ENCODE peak calls at places on chromosomes 2 and 18, in five cellular contexts. One of them, this sample, is unnamed.

GRCh38 chr18:28725876-28726275 is 548.9 kb upstream of the CDH2 start:
- DNase-seq in brain microvascular endothelial cell: no peak
- DNase-seq in AG09319: no peak
- DNase-seq in stomach: no peak
- DNase-seq in AG04450: no peak
- DNase-seq in this sample: peak

GRCh38 chr2:54341656-54342055 is 85.6 kb upstream of the TSPYL6 start:
- DNase-seq in brain microvascular endothelial cell: no peak
- DNase-seq in AG09319: no peak
- DNase-seq in stomach: no peak
- DNase-seq in AG04450: no peak
- DNase-seq in this sample: no peak

GRCh38 chr2:108927936-108928659 is 60.9 kb downstream of the EDAR start:
- DNase-seq in brain microvascular endothelial cell: peak
- DNase-seq in AG09319: peak
- DNase-seq in stomach: peak
- DNase-seq in AG04450: peak
- DNase-seq in this sample: peak

GRCh38 chr2:177692828-177693269 is 300.3 kb downstream of the AGPS start:
- DNase-seq in brain microvascular endothelial cell: no peak
- DNase-seq in AG09319: no peak
- DNase-seq in stomach: no peak
- DNase-seq in AG04450: no peak
- DNase-seq in this sample: no peak

GRCh38 chr2:39608212-39608575 is 57.5 kb upstream of the TMEM178A start:
- DNase-seq in brain microvascular endothelial cell: no peak
- DNase-seq in AG09319: no peak
- DNase-seq in stomach: no peak
- DNase-seq in AG04450: no peak
- DNase-seq in this sample: peak

GRCh38 chr2:201551901-201552300 is 91.4 kb downstream of the TMEM237 start:
- DNase-seq in brain microvascular endothelial cell: no peak
- DNase-seq in AG09319: no peak
- DNase-seq in stomach: no peak
- DNase-seq in AG04450: no peak
- DNase-seq in this sample: no peak

GRCh38 chr2:19886261-19886660 is 15.5 kb downstream of the TTC32 start:
- DNase-seq in brain microvascular endothelial cell: no peak
- DNase-seq in AG09319: no peak
- DNase-seq in stomach: no peak
- DNase-seq in AG04450: no peak
- DNase-seq in this sample: no peak

GRCh38 chr18:57437782-57438668 is 2.9 kb downstream of the ONECUT2 start:
- DNase-seq in brain microvascular endothelial cell: peak
- DNase-seq in AG09319: no peak
- DNase-seq in stomach: no peak
- DNase-seq in AG04450: no peak
- DNase-seq in this sample: no peak

GRCh38 chr2:208607694-208608093 is 201.1 kb downstream of the PTH2R start:
- DNase-seq in brain microvascular endothelial cell: no peak
- DNase-seq in AG09319: no peak
- DNase-seq in stomach: no peak
- DNase-seq in AG04450: no peak
- DNase-seq in this sample: no peak

GRCh38 chr2:21131861-21132260 is 8.1 kb downstream of the TDRD15 start:
- DNase-seq in brain microvascular endothelial cell: no peak
- DNase-seq in AG09319: no peak
- DNase-seq in stomach: no peak
- DNase-seq in AG04450: no peak
- DNase-seq in this sample: no peak

GRCh38 chr2:16958266-16958665 is 292.6 kb upstream of the CYRIA start:
- DNase-seq in brain microvascular endothelial cell: no peak
- DNase-seq in AG09319: no peak
- DNase-seq in stomach: no peak
- DNase-seq in AG04450: no peak
- DNase-seq in this sample: no peak

GRCh38 chr18:2994603-2995432 is 18.1 kb downstream of the LPIN2 start:
- DNase-seq in brain microvascular endothelial cell: no peak
- DNase-seq in AG09319: no peak
- DNase-seq in stomach: no peak
- DNase-seq in AG04450: no peak
- DNase-seq in this sample: no peak

GRCh38 chr2:122255924-122256323 is 500.5 kb downstream of the TSN start:
- DNase-seq in brain microvascular endothelial cell: no peak
- DNase-seq in AG09319: no peak
- DNase-seq in stomach: no peak
- DNase-seq in AG04450: no peak
- DNase-seq in this sample: peak

GRCh38 chr2:66344087-66344663 is 90.8 kb upstream of the MEIS1 start:
- DNase-seq in brain microvascular endothelial cell: no peak
- DNase-seq in AG09319: no peak
- DNase-seq in stomach: no peak
- DNase-seq in AG04450: no peak
- DNase-seq in this sample: no peak

GRCh38 chr2:41782306-41783158 is 265.3 kb upstream of the PKDCC start:
- DNase-seq in brain microvascular endothelial cell: peak
- DNase-seq in AG09319: peak
- DNase-seq in stomach: no peak
- DNase-seq in AG04450: peak
- DNase-seq in this sample: peak

GRCh38 chr2:12162269-12163247 is 416.1 kb downstream of the LPIN1 start:
- DNase-seq in brain microvascular endothelial cell: no peak
- DNase-seq in AG09319: no peak
- DNase-seq in stomach: no peak
- DNase-seq in AG04450: no peak
- DNase-seq in this sample: no peak

GRCh38 chr2:16182841-16183240 is 242.5 kb downstream of the MYCN start:
- DNase-seq in brain microvascular endothelial cell: no peak
- DNase-seq in AG09319: no peak
- DNase-seq in stomach: no peak
- DNase-seq in AG04450: no peak
- DNase-seq in this sample: no peak

GRCh38 chr18:62282188-62282629 is 42.9 kb upstream of the TNFRSF11A start:
- DNase-seq in brain microvascular endothelial cell: peak
- DNase-seq in AG09319: peak
- DNase-seq in stomach: no peak
- DNase-seq in AG04450: peak
- DNase-seq in this sample: peak

GRCh38 chr2:183149489-183149888 is 25.2 kb downstream of the NUP35 start:
- DNase-seq in brain microvascular endothelial cell: peak
- DNase-seq in AG09319: peak
- DNase-seq in stomach: no peak
- DNase-seq in AG04450: peak
- DNase-seq in this sample: peak

GRCh38 chr2:190529486-190530104 is 4.9 kb downstream of the NEMP2 start:
- DNase-seq in brain microvascular endothelial cell: no peak
- DNase-seq in AG09319: no peak
- DNase-seq in stomach: no peak
- DNase-seq in AG04450: peak
- DNase-seq in this sample: no peak

GRCh38 chr2:32947484-32948143 is 861 bp downstream of the LTBP1 start:
- DNase-seq in brain microvascular endothelial cell: peak
- DNase-seq in AG09319: no peak
- DNase-seq in stomach: peak
- DNase-seq in AG04450: no peak
- DNase-seq in this sample: peak

GRCh38 chr2:221997100-221997499 is 301.7 kb downstream of the PAX3 start:
- DNase-seq in brain microvascular endothelial cell: peak
- DNase-seq in AG09319: no peak
- DNase-seq in stomach: no peak
- DNase-seq in AG04450: peak
- DNase-seq in this sample: peak

GRCh38 chr18:66558773-66559172 is 45.1 kb downstream of the CDH19 start:
- DNase-seq in brain microvascular endothelial cell: no peak
- DNase-seq in AG09319: no peak
- DNase-seq in stomach: no peak
- DNase-seq in AG04450: no peak
- DNase-seq in this sample: peak

GRCh38 chr2:109331864-109332848 is 203.2 kb downstream of the SH3RF3 start:
- DNase-seq in brain microvascular endothelial cell: peak
- DNase-seq in AG09319: no peak
- DNase-seq in stomach: peak
- DNase-seq in AG04450: peak
- DNase-seq in this sample: peak

GRCh38 chr2:48587560-48587959 is 30.1 kb upstream of the GTF2A1L start:
- DNase-seq in brain microvascular endothelial cell: no peak
- DNase-seq in AG09319: no peak
- DNase-seq in stomach: no peak
- DNase-seq in AG04450: no peak
- DNase-seq in this sample: no peak

GRCh38 chr2:188810591-188810990 is 163.6 kb upstream of the COL3A1 start:
- DNase-seq in brain microvascular endothelial cell: no peak
- DNase-seq in AG09319: no peak
- DNase-seq in stomach: no peak
- DNase-seq in AG04450: no peak
- DNase-seq in this sample: no peak

GRCh38 chr2:237892478-237892877 is 33.1 kb downstream of the RAMP1 start:
- DNase-seq in brain microvascular endothelial cell: no peak
- DNase-seq in AG09319: no peak
- DNase-seq in stomach: no peak
- DNase-seq in AG04450: no peak
- DNase-seq in this sample: no peak

GRCh38 chr2:207165121-207166038 is at the start of gene KLF7:
- DNase-seq in brain microvascular endothelial cell: no peak
- DNase-seq in AG09319: no peak
- DNase-seq in stomach: peak
- DNase-seq in AG04450: no peak
- DNase-seq in this sample: peak

GRCh38 chr2:47519604-47520301 is 116.8 kb downstream of the MSH2 start:
- DNase-seq in brain microvascular endothelial cell: no peak
- DNase-seq in AG09319: no peak
- DNase-seq in stomach: no peak
- DNase-seq in AG04450: no peak
- DNase-seq in this sample: no peak

DNA sequence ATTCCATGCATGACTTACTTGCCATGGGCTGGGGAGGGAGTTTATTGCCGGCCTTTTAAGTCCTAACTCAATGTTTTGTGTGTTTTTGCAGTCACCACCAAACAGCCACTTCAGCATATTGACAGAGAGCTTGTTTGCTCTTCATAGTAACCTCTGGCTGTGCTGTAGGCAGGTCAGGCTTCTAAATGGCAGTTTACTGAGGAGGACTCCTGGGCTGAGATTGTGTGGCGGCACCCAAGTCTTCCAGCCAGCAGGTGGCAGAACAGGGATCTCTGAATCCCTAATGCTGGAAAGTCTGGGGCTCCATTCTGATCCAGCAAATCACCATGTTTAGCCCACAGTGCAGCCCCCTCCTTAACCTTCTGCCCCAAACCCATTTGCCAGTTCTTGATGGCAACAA is 121.2 kb downstream of the CAPN13 start:
- DNase-seq in brain microvascular endothelial cell: no peak
- DNase-seq in AG09319: no peak
- DNase-seq in stomach: no peak
- DNase-seq in AG04450: no peak
- DNase-seq in this sample: no peak
- TF ChIP-seq CTCF in brain microvascular endothelial cell: peak
- TF ChIP-seq CTCF in AG09319: no peak
- TF ChIP-seq CTCF in stomach: no peak
- TF ChIP-seq CTCF in AG04450: peak
- TF ChIP-seq CTCF in this sample: peak

DNA sequence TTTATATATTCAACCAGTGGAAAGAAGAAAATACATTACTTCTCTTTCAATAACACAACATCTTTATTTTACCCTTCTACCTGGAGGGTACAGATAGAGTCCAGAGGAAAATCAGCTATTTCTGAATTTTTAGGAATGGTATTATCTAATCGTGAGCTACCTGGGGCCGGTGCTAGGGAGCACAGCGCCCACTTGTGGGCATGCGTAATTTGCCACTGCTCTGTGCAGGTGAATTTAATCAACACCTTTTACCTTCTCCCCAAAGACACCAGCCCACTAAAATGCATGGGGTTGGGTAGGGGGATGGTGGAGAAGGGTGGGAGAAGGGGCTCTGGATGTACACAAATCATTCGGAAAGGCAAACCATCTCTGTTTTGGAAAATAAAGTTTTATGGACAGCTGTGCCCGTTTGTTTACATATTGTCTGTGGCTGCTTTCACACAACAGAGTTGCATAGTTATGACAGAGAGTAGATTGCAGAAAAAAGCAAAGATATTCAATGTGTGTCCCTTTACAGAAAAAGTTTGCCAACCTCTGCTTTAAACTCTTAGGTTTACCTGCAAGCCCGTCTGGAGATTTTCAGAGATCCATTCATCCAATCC is 51.5 kb upstream of the DCC start:
- DNase-seq in brain microvascular endothelial cell: no peak
- DNase-seq in AG09319: no peak
- DNase-seq in stomach: peak
- DNase-seq in AG04450: no peak
- DNase-seq in this sample: no peak
- TF ChIP-seq CTCF in brain microvascular endothelial cell: peak
- TF ChIP-seq CTCF in AG09319: peak
- TF ChIP-seq CTCF in stomach: peak
- TF ChIP-seq CTCF in AG04450: peak
- TF ChIP-seq CTCF in this sample: peak

GRCh38 chr18:27298215-27298804 is 113.2 kb upstream of the CHST9 start:
- DNase-seq in brain microvascular endothelial cell: no peak
- DNase-seq in AG09319: no peak
- DNase-seq in stomach: no peak
- DNase-seq in AG04450: no peak
- DNase-seq in this sample: peak
- TF ChIP-seq CTCF in brain microvascular endothelial cell: peak
- TF ChIP-seq CTCF in AG09319: no peak
- TF ChIP-seq CTCF in stomach: no peak
- TF ChIP-seq CTCF in AG04450: no peak
- TF ChIP-seq CTCF in this sample: no peak

GRCh38 chr2:231604685-231605606 is 12.3 kb downstream of the TEX44 start:
- DNase-seq in brain microvascular endothelial cell: peak
- DNase-seq in AG09319: peak
- DNase-seq in stomach: peak
- DNase-seq in AG04450: peak
- DNase-seq in this sample: peak
- TF ChIP-seq CTCF in brain microvascular endothelial cell: no peak
- TF ChIP-seq CTCF in AG09319: no peak
- TF ChIP-seq CTCF in stomach: no peak
- TF ChIP-seq CTCF in AG04450: no peak
- TF ChIP-seq CTCF in this sample: peak

GRCh38 chr2:168116448-168116847 is 130.9 kb downstream of the STK39 start:
- DNase-seq in brain microvascular endothelial cell: peak
- DNase-seq in AG09319: no peak
- DNase-seq in stomach: no peak
- DNase-seq in AG04450: no peak
- DNase-seq in this sample: peak
- TF ChIP-seq CTCF in brain microvascular endothelial cell: peak
- TF ChIP-seq CTCF in AG09319: peak
- TF ChIP-seq CTCF in stomach: no peak
- TF ChIP-seq CTCF in AG04450: peak
- TF ChIP-seq CTCF in this sample: peak

GRCh38 chr2:184596819-184597411 is 1.4 kb upstream of the ZNF804A start:
- DNase-seq in brain microvascular endothelial cell: peak
- DNase-seq in AG09319: no peak
- DNase-seq in stomach: no peak
- DNase-seq in AG04450: peak
- DNase-seq in this sample: peak
- TF ChIP-seq CTCF in brain microvascular endothelial cell: peak
- TF ChIP-seq CTCF in AG09319: peak
- TF ChIP-seq CTCF in stomach: no peak
- TF ChIP-seq CTCF in AG04450: peak
- TF ChIP-seq CTCF in this sample: peak

GRCh38 chr2:216905649-216906048 is 45.8 kb upstream of the TNP1 start:
- DNase-seq in brain microvascular endothelial cell: no peak
- DNase-seq in AG09319: no peak
- DNase-seq in stomach: no peak
- DNase-seq in AG04450: no peak
- DNase-seq in this sample: no peak
- TF ChIP-seq CTCF in brain microvascular endothelial cell: peak
- TF ChIP-seq CTCF in AG09319: no peak
- TF ChIP-seq CTCF in stomach: no peak
- TF ChIP-seq CTCF in AG04450: no peak
- TF ChIP-seq CTCF in this sample: no peak